ENCODE peak calls at places on chromosome 6, in six cellular contexts. G, M, X, F, I and L are unnamed samples.

GRCh38 chr6:25889877-25890853 is 16.1 kb upstream of the SLC17A3 start:
- DNase-seq in G (no peak), M (peak; percentile 17), X (no peak), F (peak; percentile 46), I (peak; percentile 67), L (peak; percentile 47)

GRCh38 chr6:30612687-30613248 is 4.3 kb downstream of the PPP1R10 start:
- DNase-seq in G (no peak), M (no peak), X (no peak), F (no peak), I (no peak), L (peak; percentile 77)

GRCh38 chr6:125714431-125715090 is 34.9 kb upstream of the HEY2 start:
- DNase-seq in G (no peak), M (no peak), X (no peak), F (no peak), I (no peak), L (no peak)

GRCh38 chr6:147978078-147978477 is 364.6 kb upstream of the SASH1 start:
- DNase-seq in G (no peak), M (no peak), X (no peak), F (no peak), I (no peak), L (no peak)

GRCh38 chr6:7169296-7169721 is 61.5 kb downstream of the RREB1 start:
- DNase-seq in G (peak; percentile 84), M (peak; percentile 29), X (no peak), F (no peak), I (no peak), L (no peak)

GRCh38 chr6:149723771-149724417 is 6.0 kb upstream of the LATS1 start:
- DNase-seq in G (no peak), M (no peak), X (no peak), F (peak; percentile 82), I (peak; percentile 66), L (peak; percentile 86)

GRCh38 chr6:7236312-7237209 is 76.4 kb downstream of the SSR1 start:
- DNase-seq in G (no peak), M (no peak), X (no peak), F (peak; percentile 82), I (no peak), L (no peak)

GRCh38 chr6:84137051-84137375 is 90.4 kb downstream of the CEP162 start:
- DNase-seq in G (no peak), M (no peak), X (no peak), F (no peak), I (no peak), L (peak; percentile 53)

GRCh38 chr6:168826078-168826390 is 385.1 kb downstream of the SMOC2 start:
- DNase-seq in G (no peak), M (no peak), X (no peak), F (no peak), I (no peak), L (no peak)

GRCh38 chr6:149114167-149114566 is 203.3 kb upstream of the TAB2 start:
- DNase-seq in G (no peak), M (no peak), X (no peak), F (no peak), I (no peak), L (no peak)

GRCh38 chr6:158031445-158032353 is 50.0 kb downstream of the SYNJ2 start:
- DNase-seq in G (no peak), M (no peak), X (peak; percentile 49), F (no peak), I (peak; percentile 50), L (peak; percentile 76)

GRCh38 chr6:27747637-27748036 is 164.6 kb downstream of the OR2B2 start:
- DNase-seq in G (no peak), M (no peak), X (no peak), F (no peak), I (no peak), L (no peak)

GRCh38 chr6:3278691-3279090 is 19.9 kb downstream of the PSMG4 start:
- DNase-seq in G (peak; percentile 37), M (peak; percentile 6), X (no peak), F (no peak), I (no peak), L (no peak)

GRCh38 chr6:163390770-163391169 is 23.7 kb upstream of the QKI start:
- DNase-seq in G (no peak), M (no peak), X (no peak), F (no peak), I (no peak), L (no peak)

GRCh38 chr6:108578595-108579038 is 17.9 kb downstream of the FOXO3 start:
- DNase-seq in G (no peak), M (no peak), X (no peak), F (no peak), I (no peak), L (peak; percentile 92)

GRCh38 chr6:33794910-33795615 is 6.1 kb upstream of the LEMD2 start:
- DNase-seq in G (no peak), M (no peak), X (no peak), F (no peak), I (peak; percentile 92), L (no peak)

GRCh38 chr6:105111871-105112270 is 67.9 kb downstream of the POPDC3 start:
- DNase-seq in G (no peak), M (no peak), X (no peak), F (no peak), I (peak; percentile 47), L (no peak)

GRCh38 chr6:137339929-137340559 is 120.9 kb upstream of the IFNGR1 start:
- DNase-seq in G (no peak), M (no peak), X (no peak), F (peak; percentile 36), I (no peak), L (no peak)

GRCh38 chr6:15444881-15445280 is 199.0 kb downstream of the JARID2 start:
- DNase-seq in G (no peak), M (no peak), X (no peak), F (no peak), I (peak; percentile 58), L (no peak)

GRCh38 chr6:168126566-168127383 is 47.8 kb upstream of the FRMD1 start:
- DNase-seq in G (no peak), M (no peak), X (no peak), F (no peak), I (no peak), L (no peak)

GRCh38 chr6:138410972-138411667 is 7.1 kb downstream of the HEBP2 start:
- DNase-seq in G (no peak), M (no peak), X (no peak), F (peak; percentile 95), I (no peak), L (peak; percentile 81)

GRCh38 chr6:23890543-23891227 is 235.3 kb upstream of the NRSN1 start:
- DNase-seq in G (no peak), M (no peak), X (no peak), F (peak; percentile 76), I (no peak), L (peak; percentile 76)

GRCh38 chr6:25154034-25154596 is 125.1 kb upstream of the CARMIL1 start:
- DNase-seq in G (no peak), M (no peak), X (no peak), F (no peak), I (no peak), L (no peak)

GRCh38 chr6:52230685-52231084 is 13.6 kb downstream of the IL17F start:
- DNase-seq in G (no peak), M (no peak), X (no peak), F (no peak), I (no peak), L (no peak)

GRCh38 chr6:35230950-35231349 is 17.2 kb downstream of the SCUBE3 start:
- DNase-seq in G (no peak), M (no peak), X (no peak), F (no peak), I (no peak), L (no peak)